ENCODE peak calls at places on chromosomes 7 and 10, in four cellular contexts. U is ovary, Z is K562, P is adrenal gland. S is an unnamed sample.

GRCh38 chr7:158495780-158496179 is 91.8 kb downstream of the PTPRN2 start:
- DNase-seq in U (no peak), Z (no peak), P (peak; percentile 20), S (no peak)

GRCh38 chr10:128064615-128065580 is 61.3 kb downstream of the MKI67 start:
- DNase-seq in U (no peak), Z (no peak), P (peak; percentile 70), S (peak; percentile 91)

GRCh38 chr10:77360121-77360520 is 277.5 kb downstream of the KCNMA1 start:
- DNase-seq in U (no peak), Z (no peak), P (no peak), S (no peak)

GRCh38 chr7:75905785-75906604 is 9.0 kb upstream of the POR start:
- DNase-seq in U (peak; percentile 78), Z (no peak), P (peak; percentile 88), S (peak; percentile 92)

GRCh38 chr10:119205926-119206602 is 1.3 kb upstream of the GRK5 start:
- DNase-seq in U (no peak), Z (peak; percentile 26), P (peak; percentile 71), S (peak; percentile 87)

GRCh38 chr10:114157912-114158311 is 16.1 kb downstream of the CCDC186 start:
- DNase-seq in U (no peak), Z (no peak), P (no peak), S (no peak)

GRCh38 chr7:90850516-90850915 is 254.4 kb downstream of the CDK14 start:
- DNase-seq in U (no peak), Z (no peak), P (no peak), S (no peak)

GRCh38 chr7:16135628-16136027 is 285.7 kb downstream of the CRPPA start:
- DNase-seq in U (no peak), Z (no peak), P (no peak), S (no peak)

GRCh38 chr7:100166966-100167911 is 1.2 kb downstream of the GAL3ST4 start:
- DNase-seq in U (no peak), Z (peak; percentile 76), P (no peak), S (peak; percentile 48)

GRCh38 chr7:33651998-33652397 is 253.3 kb upstream of the BMPER start:
- DNase-seq in U (no peak), Z (no peak), P (no peak), S (no peak)

GRCh38 chr10:79342295-79342761 is 4.9 kb upstream of the PPIF start:
- DNase-seq in U (no peak), Z (no peak), P (no peak), S (no peak)

GRCh38 chr10:3887404-3887803 is 102.4 kb upstream of the KLF6 start:
- DNase-seq in U (no peak), Z (no peak), P (no peak), S (peak; percentile 64)

GRCh38 chr10:111130471-111130870 is 53.6 kb downstream of the ADRA2A start:
- DNase-seq in U (no peak), Z (no peak), P (no peak), S (no peak)

GRCh38 chr7:127995157-127995865 is 35.9 kb downstream of the LRRC4 start:
- DNase-seq in U (peak; percentile 29), Z (no peak), P (peak; percentile 52), S (no peak)

GRCh38 chr7:44284881-44285541 is 40.4 kb downstream of the CAMK2B start:
- DNase-seq in U (peak; percentile 3), Z (no peak), P (peak; percentile 5), S (peak; percentile 33)

GRCh38 chr10:94005050-94005449 is 11.3 kb downstream of the PLCE1 start:
- DNase-seq in U (no peak), Z (no peak), P (no peak), S (no peak)

GRCh38 chr10:44300666-44301649 is 83.9 kb downstream of the CXCL12 start:
- DNase-seq in U (no peak), Z (no peak), P (peak; percentile 32), S (no peak)

GRCh38 chr10:56178210-56178609 is 182.8 kb downstream of the ZWINT start:
- DNase-seq in U (no peak), Z (no peak), P (no peak), S (no peak)

GRCh38 chr10:84540617-84541288 is 212.4 kb downstream of the CCSER2 start:
- DNase-seq in U (peak; percentile 12), Z (peak; percentile 85), P (peak; percentile 67), S (peak; percentile 81)

GRCh38 chr7:15515201-15515777 is 46.5 kb downstream of the AGMO start:
- DNase-seq in U (no peak), Z (no peak), P (no peak), S (no peak)

GRCh38 chr7:130887182-130888016 is 153.4 kb upstream of the KLF14 start:
- DNase-seq in U (no peak), Z (no peak), P (no peak), S (no peak)

GRCh38 chr10:131131726-131132561 is 179.6 kb downstream of the TCERG1L start:
- DNase-seq in U (peak; percentile 69), Z (no peak), P (peak; percentile 41), S (no peak)

GRCh38 chr10:131469551-131469950 is 158.0 kb upstream of the TCERG1L start:
- DNase-seq in U (no peak), Z (no peak), P (no peak), S (no peak)

GRCh38 chr10:77699080-77699645 is 61.6 kb upstream of the KCNMA1 start:
- DNase-seq in U (no peak), Z (no peak), P (no peak), S (no peak)

GRCh38 chr7:143372070-143372469 is 9.1 kb upstream of the ZYX start:
- DNase-seq in U (no peak), Z (no peak), P (peak; percentile 51), S (peak; percentile 82)

GRCh38 chr10:86387221-86387794 is 20.7 kb upstream of the GRID1 start:
- DNase-seq in U (no peak), Z (no peak), P (no peak), S (peak; percentile 21)

GRCh38 chr7:142519077-142519789 is 230.0 kb upstream of the PRSS1 start:
- DNase-seq in U (no peak), Z (no peak), P (no peak), S (no peak)

GRCh38 chr7:34939175-34939574 is 98.1 kb downstream of the DPY19L1 start:
- DNase-seq in U (no peak), Z (no peak), P (peak; percentile 25), S (no peak)

GRCh38 chr10:68111580-68111979 is 2.3 kb downstream of the MYPN start:
- DNase-seq in U (no peak), Z (no peak), P (no peak), S (no peak)

GRCh38 chr7:131015131-131015954 is 281.3 kb upstream of the KLF14 start:
- DNase-seq in U (no peak), Z (no peak), P (no peak), S (no peak)

GRCh38 chr7:46071601-46072000 is 150.5 kb upstream of the IGFBP3 start:
- DNase-seq in U (no peak), Z (no peak), P (no peak), S (no peak)

GRCh38 chr10:76111986-76112825 is 680.8 kb downstream of the LRMDA start:
- DNase-seq in U (no peak), Z (peak; percentile 17), P (no peak), S (no peak)

GRCh38 chr7:128904381-128905197 is 5.9 kb downstream of the KCP start:
- DNase-seq in U (no peak), Z (peak; percentile 66), P (no peak), S (peak; percentile 50)

GRCh38 chr7:100119701-100120517 is 475 bp downstream of the CNPY4 start:
- DNase-seq in U (peak; percentile 70), Z (peak; percentile 59), P (peak; percentile 72), S (peak; percentile 93)

GRCh38 chr10:43186150-43186549 is 47.9 kb downstream of the CSGALNACT2 start:
- DNase-seq in U (no peak), Z (no peak), P (no peak), S (no peak)

GRCh38 chr7:95104739-95105138 is 197.3 kb downstream of the PPP1R9A start:
- DNase-seq in U (peak; percentile 8), Z (no peak), P (peak; percentile 21), S (no peak)

GRCh38 chr7:24503511-24503910 is 69.7 kb upstream of the PALS2 start:
- DNase-seq in U (no peak), Z (no peak), P (no peak), S (no peak)

GRCh38 chr10:123857616-123858015 is 34.0 kb downstream of the CPXM2 start:
- DNase-seq in U (no peak), Z (no peak), P (no peak), S (no peak)

GRCh38 chr10:33566001-33566400 is 231.5 kb upstream of the NRP1 start:
- DNase-seq in U (no peak), Z (no peak), P (no peak), S (no peak)

GRCh38 chr10:13669182-13669860 is 82.6 kb downstream of the PRPF18 start:
- DNase-seq in U (no peak), Z (no peak), P (no peak), S (peak; percentile 22)
- H3K27ac ChIP-seq in U (no peak overlapping the region), Z (no peak overlapping the region), P (no peak overlapping the region), S (no peak overlapping the region)

GRCh38 chr10:5692476-5693358 is 8.1 kb downstream of the TASOR2 start:
- DNase-seq in U (peak; percentile 47), Z (peak; percentile 79), P (peak; percentile 54), S (peak; percentile 66)
- TF ChIP-seq POLR2A in U (no peak), Z (peak; percentile 53), P (no peak), S (no peak)

DNA sequence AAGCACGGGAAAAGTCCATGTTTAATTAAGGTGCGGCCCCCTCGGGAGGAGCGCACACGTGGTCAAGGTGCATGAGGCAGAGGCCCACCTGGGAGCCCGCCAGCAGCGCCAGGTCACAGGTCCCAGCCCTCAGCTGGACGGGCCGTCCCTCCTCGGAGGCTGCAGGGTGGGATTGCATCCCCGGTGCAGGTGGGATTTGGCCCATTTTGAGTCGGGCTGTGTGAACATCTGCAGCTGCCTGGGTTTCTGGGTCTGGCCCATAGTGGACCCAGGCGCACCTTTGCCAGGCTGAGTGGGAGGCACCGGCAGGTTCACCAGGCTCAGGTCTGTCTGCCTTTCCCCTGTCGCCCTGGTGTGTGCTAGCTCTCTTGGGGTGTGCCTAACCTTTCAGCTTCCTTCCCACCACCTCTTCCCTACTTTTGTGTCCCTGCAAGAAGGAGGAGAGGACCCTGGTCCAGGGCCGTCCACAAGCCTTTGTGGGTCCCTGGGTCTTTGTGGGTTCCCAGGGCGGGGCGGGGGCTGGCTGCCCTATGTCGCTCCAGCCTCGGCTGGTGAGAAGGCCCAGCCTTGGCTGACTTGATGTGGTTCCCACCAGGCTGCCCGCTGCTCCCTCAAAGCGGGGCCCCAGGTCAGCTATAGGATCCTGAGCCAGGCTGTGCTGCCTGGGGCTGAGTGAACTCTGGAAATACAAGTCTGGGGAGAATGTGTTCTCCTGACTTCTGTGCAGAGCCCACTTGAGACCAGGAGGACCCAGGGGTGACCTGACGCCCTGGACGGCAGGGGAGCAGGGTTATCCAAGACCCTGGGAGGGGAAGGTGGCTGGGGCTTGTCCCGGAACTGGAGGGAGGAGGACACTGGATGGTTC is 186.7 kb upstream of the SHH start:
- DNase-seq in U (no peak), Z (no peak), P (peak; percentile 3), S (no peak)
- H3K27ac ChIP-seq in U (no peak overlapping the region), Z (no peak overlapping the region), P (no peak overlapping the region), S (no peak overlapping the region)

GRCh38 chr7:8261711-8262695 is at the start of gene ICA1:
- DNase-seq in U (no peak), Z (peak; percentile 78), P (peak; percentile 43), S (peak; percentile 69)
- TF ChIP-seq POLR2A in U (no peak), Z (peak; percentile 64), P (peak; percentile 18), S (no peak)

S was measured in sigmoid colon.